ENCODE peak calls at places on chromosomes 4 and X, in six cellular contexts. One of them, this sample, is unnamed. For H3K27me3, the result is how much of the 10 kb centered on the place peaks cover.

GRCh38 chr4:29066856-29067255 is 1653.3 kb upstream of the PCDH7 start:
- DNase-seq in CD4-positive, alpha-beta T cell: no peak
- DNase-seq in GM23338: no peak
- DNase-seq in ovary: no peak
- DNase-seq in GM06990: no peak
- DNase-seq in SK-N-SH: no peak
- DNase-seq in this sample: no peak

GRCh38 chrX:46635186-46635585 is 61.6 kb downstream of the CHST7 start:
- DNase-seq in ovary: no peak
- DNase-seq in CD4-positive, alpha-beta T cell: no peak
- DNase-seq in GM23338: no peak
- DNase-seq in SK-N-SH: no peak
- DNase-seq in GM06990: no peak
- DNase-seq in this sample: no peak

GRCh38 chr4:2836391-2836859 is 7.2 kb upstream of the ADD1 start:
- DNase-seq in GM06990: no peak
- DNase-seq in SK-N-SH: no peak
- DNase-seq in CD4-positive, alpha-beta T cell: no peak
- DNase-seq in ovary: peak
- DNase-seq in GM23338: no peak
- DNase-seq in this sample: no peak

GRCh38 chr4:151559595-151559994 is 150.6 kb downstream of the FHIP1A start:
- DNase-seq in GM06990: no peak
- DNase-seq in GM23338: no peak
- DNase-seq in SK-N-SH: no peak
- DNase-seq in ovary: no peak
- DNase-seq in CD4-positive, alpha-beta T cell: no peak
- DNase-seq in this sample: no peak

GRCh38 chr4:187417761-187418160 is 577.8 kb upstream of the ZFP42 start:
- DNase-seq in GM06990: no peak
- DNase-seq in ovary: no peak
- DNase-seq in CD4-positive, alpha-beta T cell: no peak
- DNase-seq in GM23338: no peak
- DNase-seq in SK-N-SH: no peak
- DNase-seq in this sample: no peak

GRCh38 chrX:8607326-8607725 is 124.6 kb downstream of the ANOS1 start:
- DNase-seq in GM06990: no peak
- DNase-seq in ovary: no peak
- DNase-seq in CD4-positive, alpha-beta T cell: no peak
- DNase-seq in GM23338: no peak
- DNase-seq in SK-N-SH: no peak
- DNase-seq in this sample: no peak

GRCh38 chrX:119669424-119670037 is 23.4 kb downstream of the SEPTIN6 start:
- DNase-seq in GM06990: no peak
- DNase-seq in SK-N-SH: peak
- DNase-seq in CD4-positive, alpha-beta T cell: no peak
- DNase-seq in ovary: no peak
- DNase-seq in GM23338: no peak
- DNase-seq in this sample: no peak

GRCh38 chr4:17787315-17787714 is 5.9 kb upstream of the FAM184B start:
- DNase-seq in GM06990: no peak
- DNase-seq in GM23338: no peak
- DNase-seq in CD4-positive, alpha-beta T cell: no peak
- DNase-seq in SK-N-SH: no peak
- DNase-seq in ovary: no peak
- DNase-seq in this sample: no peak

GRCh38 chrX:46180258-46180687 is 364.9 kb downstream of the ZNF674 start:
- DNase-seq in ovary: no peak
- DNase-seq in CD4-positive, alpha-beta T cell: no peak
- DNase-seq in GM06990: peak
- DNase-seq in GM23338: no peak
- DNase-seq in SK-N-SH: no peak
- DNase-seq in this sample: no peak

GRCh38 chr4:145177511-145177905 is 2.9 kb downstream of the OTUD4 start:
- DNase-seq in GM23338: no peak
- DNase-seq in CD4-positive, alpha-beta T cell: no peak
- DNase-seq in ovary: no peak
- DNase-seq in SK-N-SH: no peak
- DNase-seq in GM06990: no peak
- DNase-seq in this sample: no peak

GRCh38 chr4:15963001-15963451 is at the start of gene FGFBP2:
- DNase-seq in ovary: no peak
- DNase-seq in CD4-positive, alpha-beta T cell: peak
- DNase-seq in GM06990: no peak
- DNase-seq in GM23338: peak
- DNase-seq in SK-N-SH: peak
- DNase-seq in this sample: peak

GRCh38 chr4:110156442-110156841 is 42.0 kb downstream of the ELOVL6 start:
- DNase-seq in GM23338: no peak
- DNase-seq in SK-N-SH: no peak
- DNase-seq in ovary: no peak
- DNase-seq in GM06990: no peak
- DNase-seq in CD4-positive, alpha-beta T cell: no peak
- DNase-seq in this sample: no peak

GRCh38 chrX:113001836-113002235 is 161.2 kb upstream of the AMOT start:
- DNase-seq in GM23338: peak
- DNase-seq in SK-N-SH: no peak
- DNase-seq in ovary: no peak
- DNase-seq in GM06990: no peak
- DNase-seq in CD4-positive, alpha-beta T cell: no peak
- DNase-seq in this sample: no peak

GRCh38 chr4:67049446-67049845 is 495.9 kb downstream of the CENPC start:
- DNase-seq in ovary: no peak
- DNase-seq in GM06990: no peak
- DNase-seq in CD4-positive, alpha-beta T cell: no peak
- DNase-seq in GM23338: peak
- DNase-seq in SK-N-SH: no peak
- DNase-seq in this sample: no peak

GRCh38 chr4:113303315-113303714 is 253.9 kb downstream of the ANK2 start:
- DNase-seq in ovary: no peak
- DNase-seq in SK-N-SH: no peak
- DNase-seq in CD4-positive, alpha-beta T cell: no peak
- DNase-seq in GM23338: no peak
- DNase-seq in GM06990: no peak
- DNase-seq in this sample: no peak

GRCh38 chr4:169957785-169958184 is 68.4 kb downstream of the MFAP3L start:
- DNase-seq in ovary: no peak
- DNase-seq in SK-N-SH: no peak
- DNase-seq in GM06990: no peak
- DNase-seq in GM23338: no peak
- DNase-seq in CD4-positive, alpha-beta T cell: no peak
- DNase-seq in this sample: no peak

GRCh38 chrX:48489296-48489695 is 13.3 kb downstream of the FTSJ1 start:
- DNase-seq in CD4-positive, alpha-beta T cell: no peak
- DNase-seq in ovary: no peak
- DNase-seq in GM06990: no peak
- DNase-seq in GM23338: no peak
- DNase-seq in SK-N-SH: no peak
- DNase-seq in this sample: no peak

GRCh38 chr4:38519671-38520070 is 144.3 kb upstream of the KLF3 start:
- DNase-seq in GM23338: no peak
- DNase-seq in SK-N-SH: no peak
- DNase-seq in ovary: no peak
- DNase-seq in GM06990: no peak
- DNase-seq in CD4-positive, alpha-beta T cell: no peak
- DNase-seq in this sample: no peak

GRCh38 chr4:54185380-54185779 is 43.7 kb upstream of the PDGFRA start:
- DNase-seq in CD4-positive, alpha-beta T cell: no peak
- DNase-seq in ovary: no peak
- DNase-seq in GM06990: no peak
- DNase-seq in GM23338: no peak
- DNase-seq in SK-N-SH: no peak
- DNase-seq in this sample: no peak

GRCh38 chr4:125526420-125526819 is 211.7 kb downstream of the FAT4 start:
- DNase-seq in GM23338: no peak
- DNase-seq in ovary: no peak
- DNase-seq in GM06990: no peak
- DNase-seq in SK-N-SH: no peak
- DNase-seq in CD4-positive, alpha-beta T cell: no peak
- DNase-seq in this sample: no peak

GRCh38 chrX:18354369-18355329 is at the start of gene SCML2:
- DNase-seq in GM06990: peak
- DNase-seq in GM23338: peak
- DNase-seq in CD4-positive, alpha-beta T cell: no peak
- DNase-seq in SK-N-SH: peak
- DNase-seq in ovary: peak
- DNase-seq in this sample: peak

GRCh38 chr4:26520728-26521442 is 30.6 kb upstream of the CCKAR start:
- DNase-seq in GM06990: no peak
- DNase-seq in ovary: no peak
- DNase-seq in SK-N-SH: no peak
- DNase-seq in CD4-positive, alpha-beta T cell: no peak
- DNase-seq in GM23338: no peak
- DNase-seq in this sample: no peak

GRCh38 chr4:110091426-110091825 is 107.0 kb downstream of the ELOVL6 start:
- DNase-seq in GM23338: no peak
- DNase-seq in ovary: no peak
- DNase-seq in CD4-positive, alpha-beta T cell: no peak
- DNase-seq in GM06990: no peak
- DNase-seq in SK-N-SH: no peak
- DNase-seq in this sample: no peak

GRCh38 chr4:162115323-162115722 is 48.5 kb downstream of the FSTL5 start:
- DNase-seq in GM23338: no peak
- DNase-seq in CD4-positive, alpha-beta T cell: no peak
- DNase-seq in GM06990: no peak
- DNase-seq in SK-N-SH: no peak
- DNase-seq in ovary: no peak
- DNase-seq in this sample: peak

GRCh38 chr4:76897522-76898384 is at the start of gene SOWAHB:
- DNase-seq in GM23338: peak
- DNase-seq in SK-N-SH: peak
- DNase-seq in ovary: no peak
- DNase-seq in GM06990: peak
- DNase-seq in CD4-positive, alpha-beta T cell: no peak
- DNase-seq in this sample: peak

GRCh38 chr4:150297861-150298474 is 219.7 kb downstream of the DCLK2 start:
- DNase-seq in GM23338: peak
- DNase-seq in SK-N-SH: peak
- DNase-seq in GM06990: no peak
- DNase-seq in ovary: peak
- DNase-seq in CD4-positive, alpha-beta T cell: no peak
- DNase-seq in this sample: peak

DNA sequence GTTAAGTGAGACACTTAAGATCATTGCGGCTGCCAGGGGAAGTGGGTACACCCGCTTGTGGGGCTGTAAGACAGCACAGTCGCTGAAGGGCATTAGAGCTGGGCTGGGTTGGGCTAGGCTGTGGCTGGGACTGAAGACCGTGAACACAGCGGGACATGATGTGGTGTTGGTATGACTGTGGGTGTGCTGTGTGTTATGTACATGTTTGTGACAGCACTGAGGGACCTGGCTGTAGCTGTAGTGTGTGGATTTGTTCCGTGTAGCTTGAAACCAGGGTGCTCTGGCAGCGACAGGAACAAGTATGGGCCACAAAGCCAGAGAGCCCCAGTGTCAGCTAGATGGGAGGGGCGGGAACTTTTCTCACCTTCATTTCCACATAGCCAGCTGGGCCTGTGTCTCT is 82.1 kb downstream of the NHSL2 start:
- DNase-seq in CD4-positive, alpha-beta T cell: peak
- DNase-seq in GM06990: no peak
- DNase-seq in GM23338: no peak
- DNase-seq in ovary: no peak
- DNase-seq in SK-N-SH: no peak
- DNase-seq in this sample: no peak
- H3K27me3 ChIP-seq in CD4-positive, alpha-beta T cell: under half
- H3K27me3 ChIP-seq in GM06990: under half
- H3K27me3 ChIP-seq in GM23338: under half
- H3K27me3 ChIP-seq in ovary: under half
- H3K27me3 ChIP-seq in SK-N-SH: under half
- H3K27me3 ChIP-seq in this sample: under half

GRCh38 chr4:7652906-7653305 is 218.2 kb upstream of the PSAPL1 start:
- DNase-seq in SK-N-SH: no peak
- DNase-seq in GM23338: no peak
- DNase-seq in GM06990: no peak
- DNase-seq in CD4-positive, alpha-beta T cell: no peak
- DNase-seq in ovary: no peak
- DNase-seq in this sample: no peak
- H3K27me3 ChIP-seq in SK-N-SH: under half
- H3K27me3 ChIP-seq in GM23338: under half
- H3K27me3 ChIP-seq in GM06990: under half
- H3K27me3 ChIP-seq in CD4-positive, alpha-beta T cell: under half
- H3K27me3 ChIP-seq in ovary: under half
- H3K27me3 ChIP-seq in this sample: under half

GRCh38 chr4:14871676-14872430 is 130.4 kb upstream of the CPEB2 start:
- DNase-seq in CD4-positive, alpha-beta T cell: no peak
- DNase-seq in GM23338: peak
- DNase-seq in ovary: no peak
- DNase-seq in GM06990: no peak
- DNase-seq in SK-N-SH: no peak
- DNase-seq in this sample: peak
- H3K27me3 ChIP-seq in CD4-positive, alpha-beta T cell: under half
- H3K27me3 ChIP-seq in GM23338: under half
- H3K27me3 ChIP-seq in ovary: under half
- H3K27me3 ChIP-seq in GM06990: under half
- H3K27me3 ChIP-seq in SK-N-SH: under half
- H3K27me3 ChIP-seq in this sample: under half

GRCh38 chrX:69320116-69320515 is 154.9 kb upstream of the PJA1 start:
- DNase-seq in GM23338: no peak
- DNase-seq in ovary: no peak
- DNase-seq in SK-N-SH: peak
- DNase-seq in CD4-positive, alpha-beta T cell: no peak
- DNase-seq in GM06990: no peak
- DNase-seq in this sample: no peak

GRCh38 chrX:69321789-69322188 is 156.5 kb upstream of the PJA1 start:
- DNase-seq in CD4-positive, alpha-beta T cell: no peak
- DNase-seq in GM06990: no peak
- DNase-seq in SK-N-SH: peak
- DNase-seq in ovary: no peak
- DNase-seq in GM23338: no peak
- DNase-seq in this sample: no peak

GRCh38 chrX:69319376-69319775 is 154.1 kb upstream of the PJA1 start:
- DNase-seq in CD4-positive, alpha-beta T cell: no peak
- DNase-seq in GM23338: no peak
- DNase-seq in SK-N-SH: peak
- DNase-seq in GM06990: no peak
- DNase-seq in ovary: no peak
- DNase-seq in this sample: no peak

GRCh38 chrX:69318651-69319305 is 153.5 kb upstream of the PJA1 start:
- DNase-seq in ovary: no peak
- DNase-seq in GM06990: no peak
- DNase-seq in CD4-positive, alpha-beta T cell: no peak
- DNase-seq in SK-N-SH: peak
- DNase-seq in GM23338: no peak
- DNase-seq in this sample: no peak

DNA sequence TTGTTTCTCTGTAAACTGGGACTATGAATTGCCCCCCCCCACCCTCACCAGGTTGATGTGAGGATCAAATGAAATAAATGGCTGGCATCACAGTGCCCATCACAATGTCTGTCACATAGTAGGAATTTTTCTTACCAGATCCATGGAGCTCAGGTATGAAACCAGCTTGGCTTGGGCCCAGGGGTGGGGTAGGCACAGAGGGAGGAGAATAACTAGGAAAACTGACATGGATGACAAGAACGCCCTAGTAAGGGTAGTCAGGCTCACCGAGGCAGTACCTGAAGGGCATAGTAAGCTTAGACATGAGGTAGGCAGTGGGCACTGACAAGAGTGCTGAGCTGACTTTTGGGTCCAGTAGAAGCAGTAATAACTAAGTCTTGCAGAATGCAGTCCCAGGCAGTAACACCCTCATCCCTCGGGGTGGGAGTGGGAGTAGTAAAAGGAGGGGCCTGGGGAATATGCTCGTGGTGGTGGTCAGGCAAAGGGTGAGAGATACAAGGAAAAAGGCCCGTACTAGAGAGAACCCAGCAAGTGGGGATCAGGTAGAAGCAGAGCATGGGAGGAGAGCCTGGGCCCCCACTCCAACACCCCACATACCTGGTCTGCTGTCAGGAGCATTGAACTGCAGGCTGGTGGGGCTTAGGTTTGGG is 155.9 kb upstream of the PJA1 start:
- DNase-seq in GM06990: no peak
- DNase-seq in CD4-positive, alpha-beta T cell: no peak
- DNase-seq in ovary: no peak
- DNase-seq in GM23338: no peak
- DNase-seq in SK-N-SH: peak
- DNase-seq in this sample: no peak
- H3K27me3 ChIP-seq in GM06990: under half
- H3K27me3 ChIP-seq in CD4-positive, alpha-beta T cell: under half
- H3K27me3 ChIP-seq in ovary: under half
- H3K27me3 ChIP-seq in GM23338: under half
- H3K27me3 ChIP-seq in SK-N-SH: under half
- H3K27me3 ChIP-seq in this sample: under half

This sample was measured in WERI-Rb-1.